ENCODE peak calls at places on chromosomes 2 and 18, in ten cellular contexts. P is ovary, I is GM12878, M is A549, E is spleen, A is H9, C is stomach, J is uterus, T is breast epithelium, H is tibial nerve. O is an unnamed sample. For H3K4me1, the result is how much of the 10 kb centered on the place peaks cover.

GRCh38 chr18:75036941-75037516 is 171.9 kb downstream of the PTGR3 start:
- DNase-seq in P (no peak), I (no peak), M (no peak), E (no peak), A (no peak), C (no peak), J (no peak), T (no peak), H (no peak), O (no peak)

GRCh38 chr18:67386028-67386427 is 130.5 kb downstream of the DSEL start:
- DNase-seq in P (no peak), I (no peak), M (no peak), E (no peak), A (no peak), C (no peak), J (no peak), T (no peak), H (no peak), O (no peak)

GRCh38 chr2:161136696-161137324 is 23.4 kb upstream of the TANK start:
- DNase-seq in P (no peak), I (peak), M (no peak), E (no peak), A (no peak), C (no peak), J (no peak), T (no peak), H (no peak), O (no peak)

GRCh38 chr2:241641631-241642030 is 4.1 kb downstream of the ATG4B start:
- DNase-seq in P (no peak), I (no peak), M (no peak), E (peak), A (no peak), C (no peak), J (no peak), T (no peak), H (no peak), O (no peak)

GRCh38 chr2:177474904-177475474 is 82.4 kb downstream of the AGPS start:
- DNase-seq in P (no peak), I (no peak), M (no peak), E (no peak), A (no peak), C (no peak), J (no peak), T (no peak), H (no peak), O (peak)

GRCh38 chr2:112674229-112674628 is 28.5 kb downstream of the SLC20A1 start:
- DNase-seq in P (peak), I (no peak), M (no peak), E (peak), A (no peak), C (peak), J (peak), T (no peak), H (no peak), O (no peak)

GRCh38 chr18:24212939-24213338 is 74.1 kb downstream of the CABYR start:
- DNase-seq in P (no peak), I (no peak), M (no peak), E (no peak), A (no peak), C (no peak), J (no peak), T (no peak), H (no peak), O (peak)

GRCh38 chr2:76197842-76198448 is 487.2 kb upstream of the GCFC2 start:
- DNase-seq in P (no peak), I (peak), M (no peak), E (no peak), A (peak), C (peak), J (peak), T (peak), H (peak), O (peak)

GRCh38 chr2:156539086-156539485 is 102.9 kb downstream of the GPD2 start:
- DNase-seq in P (no peak), I (no peak), M (no peak), E (no peak), A (no peak), C (no peak), J (no peak), T (no peak), H (no peak), O (no peak)

GRCh38 chr2:19073522-19073921 is 284.9 kb downstream of the OSR1 start:
- DNase-seq in P (no peak), I (no peak), M (peak), E (no peak), A (peak), C (no peak), J (no peak), T (no peak), H (no peak), O (peak)

GRCh38 chr2:44155577-44156446 is 12.9 kb upstream of the PPM1B start:
- DNase-seq in P (no peak), I (no peak), M (no peak), E (no peak), A (no peak), C (no peak), J (no peak), T (no peak), H (no peak), O (peak)

GRCh38 chr18:55500316-55501086 is 87.5 kb downstream of the TCF4 start:
- DNase-seq in P (no peak), I (no peak), M (no peak), E (no peak), A (no peak), C (no peak), J (no peak), T (no peak), H (no peak), O (peak)

GRCh38 chr2:1544478-1545069 is 131.3 kb downstream of the TPO start:
- DNase-seq in P (no peak), I (no peak), M (no peak), E (no peak), A (no peak), C (no peak), J (no peak), T (no peak), H (no peak), O (no peak)

GRCh38 chr2:85735691-85736090 is 18.1 kb upstream of the ATOH8 start:
- DNase-seq in P (no peak), I (no peak), M (no peak), E (no peak), A (no peak), C (no peak), J (no peak), T (no peak), H (no peak), O (no peak)
- H3K4me1 ChIP-seq in P (under half), I (under half), M (under half), E (under half), A (under half), C (under half), J (under half), T (under half), H (under half), O (under half)

GRCh38 chr2:69151974-69152373 is 139.0 kb downstream of the ANTXR1 start:
- DNase-seq in P (no peak), I (no peak), M (no peak), E (no peak), A (no peak), C (no peak), J (no peak), T (no peak), H (no peak), O (no peak)
- TF ChIP-seq CTCF in P (no peak), I (no peak), M (no peak), E (no peak), A (no peak), C (no peak), J (no peak), T (no peak), H (no peak), O (no peak)

DNA sequence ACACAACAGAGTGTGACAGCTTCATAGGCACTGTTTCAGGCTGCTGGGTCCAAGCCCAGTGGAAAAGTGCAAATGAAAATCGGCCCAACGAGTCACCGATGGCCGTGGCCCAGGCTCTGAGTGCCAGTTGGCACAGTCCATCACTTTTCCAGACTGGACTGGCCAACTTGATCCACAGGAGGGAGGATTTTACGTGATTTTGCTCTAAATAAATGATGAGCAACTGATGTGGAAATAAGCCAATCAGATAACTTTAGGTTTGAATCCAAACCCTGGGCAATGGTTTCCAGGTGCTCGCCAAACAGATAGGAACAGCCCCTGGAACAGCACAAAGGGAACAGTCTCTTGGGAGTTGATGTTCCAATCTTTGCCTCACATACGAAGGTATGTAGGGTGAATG is 113.9 kb downstream of the SP3 start:
- DNase-seq in P (no peak), I (no peak), M (no peak), E (no peak), A (no peak), C (no peak), J (peak), T (no peak), H (no peak), O (no peak)
- H3K27ac ChIP-seq in P (no peak), I (no peak), M (no peak), E (no peak), A (no peak), C (no peak), J (peak), T (no peak), H (no peak), O (no peak)

GRCh38 chr2:174331731-174332606 is 2.8 kb upstream of the SP9 start:
- DNase-seq in P (no peak), I (no peak), M (no peak), E (no peak), A (peak), C (no peak), J (no peak), T (no peak), H (no peak), O (no peak)

GRCh38 chr2:174333502-174334277 is 1.1 kb upstream of the SP9 start:
- DNase-seq in P (no peak), I (no peak), M (no peak), E (no peak), A (peak), C (no peak), J (no peak), T (no peak), H (no peak), O (no peak)

GRCh38 chr2:174330945-174331619 is 3.7 kb upstream of the SP9 start:
- DNase-seq in P (no peak), I (no peak), M (no peak), E (no peak), A (no peak), C (no peak), J (no peak), T (no peak), H (no peak), O (no peak)

GRCh38 chr2:174333017-174333501 is 1.7 kb upstream of the SP9 start:
- DNase-seq in P (no peak), I (no peak), M (no peak), E (no peak), A (no peak), C (no peak), J (no peak), T (no peak), H (no peak), O (no peak)

GRCh38 chr2:174332607-174333001 is 2.1 kb upstream of the SP9 start:
- DNase-seq in P (no peak), I (no peak), M (no peak), E (no peak), A (peak), C (no peak), J (no peak), T (no peak), H (no peak), O (no peak)
- H3K4me1 ChIP-seq in P (under half), I (under half), M (under half), E (half or more), A (under half), C (half or more), J (under half), T (under half), H (under half), O (under half)

DNA sequence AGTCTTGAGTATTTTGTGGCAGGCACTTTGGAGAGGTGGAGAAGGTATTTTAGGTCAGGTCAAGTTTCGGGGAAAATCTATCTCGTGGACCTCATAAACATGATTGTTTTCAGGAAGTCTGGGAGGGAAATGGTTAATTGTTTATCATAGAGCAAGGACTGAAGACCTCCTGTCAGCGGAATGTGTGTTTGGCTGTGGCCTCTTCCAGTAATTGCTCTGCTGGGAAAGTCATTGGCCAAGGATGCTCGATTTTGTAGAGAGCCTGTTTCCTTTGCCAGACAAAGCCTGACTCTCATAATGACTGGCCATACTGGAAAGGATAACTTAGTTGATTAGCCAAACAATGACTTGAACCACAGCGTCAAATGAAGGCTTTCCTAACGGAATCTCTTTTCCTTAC is 30.0 kb downstream of the IL1R2 start:
- DNase-seq in P (no peak), I (no peak), M (no peak), E (no peak), A (no peak), C (no peak), J (no peak), T (no peak), H (no peak), O (no peak)
- TF ChIP-seq CTCF in P (no peak), I (no peak), M (no peak), E (no peak), A (no peak), C (no peak), J (no peak), T (no peak), H (no peak), O (no peak)

GRCh38 chr2:26179446-26179907 is 6.6 kb downstream of the GAREM2 start:
- DNase-seq in P (no peak), I (no peak), M (no peak), E (no peak), A (peak), C (no peak), J (no peak), T (no peak), H (no peak), O (no peak)
- H3K27ac ChIP-seq in P (no peak), I (no peak), M (no peak), E (no peak), A (no peak), C (no peak), J (no peak), T (no peak), H (no peak), O (no peak)

GRCh38 chr2:74037379-74037860 is 52.7 kb downstream of the TET3 start:
- DNase-seq in P (no peak), I (peak), M (no peak), E (no peak), A (no peak), C (no peak), J (no peak), T (no peak), H (no peak), O (no peak)

GRCh38 chr2:74042606-74043005 is 57.9 kb downstream of the TET3 start:
- DNase-seq in P (no peak), I (no peak), M (no peak), E (no peak), A (no peak), C (no peak), J (no peak), T (no peak), H (no peak), O (no peak)

GRCh38 chr2:74041182-74041581 is 56.5 kb downstream of the TET3 start:
- DNase-seq in P (no peak), I (no peak), M (no peak), E (no peak), A (no peak), C (no peak), J (no peak), T (no peak), H (no peak), O (no peak)

GRCh38 chr2:74041726-74042125 is 57.0 kb downstream of the TET3 start:
- DNase-seq in P (no peak), I (no peak), M (no peak), E (no peak), A (no peak), C (no peak), J (no peak), T (no peak), H (no peak), O (no peak)

DNA sequence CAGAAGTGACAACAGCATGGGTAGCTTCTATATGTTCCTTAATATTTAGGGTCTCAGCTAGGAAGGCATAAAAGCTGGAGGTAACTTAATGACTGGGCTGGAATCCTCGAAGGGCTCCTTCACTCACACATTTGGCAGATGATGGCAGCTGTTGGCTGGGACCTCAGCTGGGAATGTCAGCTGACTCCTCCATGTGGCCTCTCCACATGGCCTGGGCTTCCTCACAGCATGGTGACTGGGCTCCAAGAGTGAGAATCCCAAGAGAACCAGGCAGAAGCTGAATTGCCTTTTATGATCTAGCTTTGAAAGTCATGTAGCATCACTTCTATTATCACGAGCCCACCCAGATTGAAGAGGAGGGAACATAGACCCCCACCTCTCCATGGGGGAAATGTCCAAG is 54.9 kb downstream of the TET3 start:
- DNase-seq in P (no peak), I (no peak), M (no peak), E (no peak), A (no peak), C (no peak), J (no peak), T (no peak), H (no peak), O (no peak)
- H3K4me1 ChIP-seq in P (under half), I (half or more), M (under half), E (half or more), A (under half), C (half or more), J (under half), T (under half), H (under half), O (under half)

GRCh38 chr2:232520489-232520888 is 301 bp downstream of the PRSS56 start:
- DNase-seq in P (no peak), I (no peak), M (no peak), E (no peak), A (no peak), C (no peak), J (no peak), T (no peak), H (no peak), O (no peak)

GRCh38 chr2:232522014-232522854 is 2.0 kb downstream of the PRSS56 start:
- DNase-seq in P (peak), I (no peak), M (peak), E (peak), A (peak), C (peak), J (no peak), T (no peak), H (no peak), O (no peak)

GRCh38 chr2:232521524-232521923 is 1.3 kb downstream of the PRSS56 start:
- DNase-seq in P (no peak), I (no peak), M (no peak), E (no peak), A (no peak), C (no peak), J (no peak), T (no peak), H (no peak), O (no peak)

GRCh38 chr2:232520088-232520487 is at the start of gene PRSS56:
- DNase-seq in P (no peak), I (no peak), M (no peak), E (no peak), A (no peak), C (no peak), J (no peak), T (no peak), H (no peak), O (no peak)

DNA sequence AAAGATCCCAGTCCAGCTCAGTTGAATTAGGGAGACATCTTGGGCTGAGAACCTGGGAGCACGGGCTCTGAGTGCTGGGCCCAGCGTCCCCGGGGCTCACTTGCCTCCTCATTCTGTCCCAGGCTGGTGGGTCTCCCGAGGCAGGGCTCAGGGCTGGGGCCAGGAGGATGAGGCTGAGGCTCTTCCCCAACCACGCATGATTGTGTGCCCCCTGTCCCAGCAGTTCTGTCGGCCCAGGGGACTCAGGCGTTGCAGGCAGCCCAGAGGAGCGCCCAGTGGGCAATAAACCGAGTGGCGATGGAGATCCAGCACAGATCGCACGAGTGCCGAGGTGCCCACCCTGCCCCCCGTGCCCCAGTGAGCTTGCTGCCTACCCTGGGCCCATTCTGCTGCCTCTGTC is 910 bp downstream of the PRSS56 start:
- DNase-seq in P (no peak), I (no peak), M (no peak), E (no peak), A (no peak), C (no peak), J (no peak), T (no peak), H (no peak), O (no peak)
- TF ChIP-seq CTCF in P (no peak), I (no peak), M (no peak), E (no peak), A (no peak), C (no peak), J (no peak), T (no peak), H (no peak), O (no peak)

GRCh38 chr2:28343971-28344715 is 48.5 kb upstream of the FOSL2 start:
- DNase-seq in P (peak), I (no peak), M (no peak), E (peak), A (no peak), C (no peak), J (no peak), T (no peak), H (no peak), O (no peak)
- H3K27ac ChIP-seq in P (peak), I (no peak), M (peak), E (no peak), A (no peak), C (peak), J (peak), T (peak), H (no peak), O (no peak)

GRCh38 chr18:48838921-48839818 is 111.6 kb downstream of the SMAD7 start:
- DNase-seq in P (peak), I (no peak), M (peak), E (peak), A (no peak), C (no peak), J (no peak), T (no peak), H (no peak), O (peak)

GRCh38 chr18:48839819-48840490 is 110.8 kb downstream of the SMAD7 start:
- DNase-seq in P (peak), I (no peak), M (no peak), E (peak), A (no peak), C (no peak), J (no peak), T (no peak), H (no peak), O (no peak)

GRCh38 chr18:48837676-48838075 is 113.1 kb downstream of the SMAD7 start:
- DNase-seq in P (no peak), I (no peak), M (no peak), E (peak), A (no peak), C (no peak), J (no peak), T (no peak), H (no peak), O (no peak)

GRCh38 chr18:48836806-48837615 is 113.8 kb downstream of the SMAD7 start:
- DNase-seq in P (no peak), I (no peak), M (no peak), E (peak), A (no peak), C (no peak), J (no peak), T (no peak), H (no peak), O (no peak)

DNA sequence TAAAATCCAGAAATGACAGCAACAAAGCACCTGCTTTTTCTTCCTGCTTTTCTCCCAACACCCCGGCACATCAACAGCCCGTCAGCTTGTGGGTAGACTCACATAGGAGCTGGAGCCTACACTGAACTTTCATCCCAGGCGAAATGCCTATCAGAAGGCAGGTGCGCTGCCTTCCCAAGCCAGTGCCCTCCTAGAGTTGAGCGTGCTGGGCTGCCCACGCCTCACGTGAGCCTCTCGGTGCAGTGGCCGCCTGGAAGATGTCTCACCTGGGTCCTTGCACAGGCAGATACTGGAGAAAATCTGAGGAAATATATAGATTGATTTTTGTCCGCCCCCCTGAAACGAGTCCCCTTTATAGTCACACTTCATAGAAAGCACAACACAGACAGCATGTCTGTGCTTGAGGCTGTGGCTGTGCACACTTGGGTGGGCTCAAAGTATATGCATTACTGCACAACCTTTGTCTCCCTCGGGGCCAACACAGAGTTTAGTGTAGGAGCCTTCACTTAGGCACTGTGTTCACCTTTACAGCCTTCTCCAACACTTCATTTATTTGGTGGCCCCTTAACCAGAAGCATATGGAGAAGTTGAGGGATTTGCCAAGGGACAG is 112.5 kb downstream of the SMAD7 start:
- DNase-seq in P (no peak), I (no peak), M (no peak), E (peak), A (no peak), C (no peak), J (no peak), T (no peak), H (no peak), O (no peak)
- H3K4me1 ChIP-seq in P (under half), I (under half), M (half or more), E (half or more), A (under half), C (half or more), J (under half), T (under half), H (under half), O (under half)

O was measured in foreskin keratinocyte.